ENCODE peak calls at places on chromosomes 2 and 18, in six cellular contexts. One of them, this sample, is unnamed.

GRCh38 chr18:38539373-38539772 is 973.8 kb upstream of the CELF4 start:
- DNase-seq in sigmoid colon: no peak
- DNase-seq in suprapubic skin: no peak
- DNase-seq in breast epithelium: no peak
- DNase-seq in stomach: no peak
- DNase-seq in lower leg skin: no peak
- DNase-seq in this sample: no peak

GRCh38 chr18:79047556-79048244 is 21.5 kb upstream of the ATP9B start:
- DNase-seq in sigmoid colon: no peak
- DNase-seq in suprapubic skin: no peak
- DNase-seq in breast epithelium: no peak
- DNase-seq in stomach: no peak
- DNase-seq in lower leg skin: no peak
- DNase-seq in this sample: no peak

GRCh38 chr2:112880696-112881095 is 30.3 kb upstream of the IL37 start:
- DNase-seq in sigmoid colon: no peak
- DNase-seq in suprapubic skin: no peak
- DNase-seq in breast epithelium: no peak
- DNase-seq in stomach: no peak
- DNase-seq in lower leg skin: no peak
- DNase-seq in this sample: no peak

GRCh38 chr18:24270937-24271380 is 126.7 kb downstream of the OSBPL1A start:
- DNase-seq in sigmoid colon: no peak
- DNase-seq in suprapubic skin: no peak
- DNase-seq in breast epithelium: no peak
- DNase-seq in stomach: no peak
- DNase-seq in lower leg skin: no peak
- DNase-seq in this sample: no peak

GRCh38 chr2:210286123-210286680 is 28.8 kb downstream of the MYL1 start:
- DNase-seq in sigmoid colon: no peak
- DNase-seq in suprapubic skin: no peak
- DNase-seq in breast epithelium: no peak
- DNase-seq in stomach: no peak
- DNase-seq in lower leg skin: no peak
- DNase-seq in this sample: no peak

GRCh38 chr2:5985551-5986229 is 293.5 kb downstream of the SOX11 start:
- DNase-seq in sigmoid colon: no peak
- DNase-seq in suprapubic skin: no peak
- DNase-seq in breast epithelium: no peak
- DNase-seq in stomach: no peak
- DNase-seq in lower leg skin: no peak
- DNase-seq in this sample: no peak

GRCh38 chr2:175135177-175135576 is 32.8 kb downstream of the ATF2 start:
- DNase-seq in sigmoid colon: no peak
- DNase-seq in suprapubic skin: no peak
- DNase-seq in breast epithelium: no peak
- DNase-seq in stomach: no peak
- DNase-seq in lower leg skin: no peak
- DNase-seq in this sample: no peak

GRCh38 chr2:112630268-112630667 is 15.5 kb upstream of the SLC20A1 start:
- DNase-seq in sigmoid colon: peak
- DNase-seq in suprapubic skin: peak
- DNase-seq in breast epithelium: no peak
- DNase-seq in stomach: no peak
- DNase-seq in lower leg skin: no peak
- DNase-seq in this sample: no peak

GRCh38 chr2:10170256-10170655 is 47.7 kb downstream of the RRM2 start:
- DNase-seq in sigmoid colon: no peak
- DNase-seq in suprapubic skin: no peak
- DNase-seq in breast epithelium: no peak
- DNase-seq in stomach: no peak
- DNase-seq in lower leg skin: no peak
- DNase-seq in this sample: peak

GRCh38 chr2:200382883-200383282 is 76.4 kb downstream of the SPATS2L start:
- DNase-seq in sigmoid colon: no peak
- DNase-seq in suprapubic skin: no peak
- DNase-seq in breast epithelium: no peak
- DNase-seq in stomach: no peak
- DNase-seq in lower leg skin: no peak
- DNase-seq in this sample: no peak

GRCh38 chr2:146415291-146415690 is 1429.5 kb upstream of the ACVR2A start:
- DNase-seq in sigmoid colon: no peak
- DNase-seq in suprapubic skin: no peak
- DNase-seq in breast epithelium: no peak
- DNase-seq in stomach: no peak
- DNase-seq in lower leg skin: no peak
- DNase-seq in this sample: no peak

GRCh38 chr18:10225300-10225699 is 229.1 kb upstream of the APCDD1 start:
- DNase-seq in sigmoid colon: no peak
- DNase-seq in suprapubic skin: no peak
- DNase-seq in breast epithelium: no peak
- DNase-seq in stomach: no peak
- DNase-seq in lower leg skin: no peak
- DNase-seq in this sample: no peak

GRCh38 chr2:153912798-153913396 is 41.2 kb downstream of the GALNT13 start:
- DNase-seq in sigmoid colon: no peak
- DNase-seq in suprapubic skin: no peak
- DNase-seq in breast epithelium: peak
- DNase-seq in stomach: no peak
- DNase-seq in lower leg skin: no peak
- DNase-seq in this sample: no peak

GRCh38 chr18:14919666-14920065 is 171.7 kb downstream of the ANKRD30B start:
- DNase-seq in sigmoid colon: no peak
- DNase-seq in suprapubic skin: peak
- DNase-seq in breast epithelium: no peak
- DNase-seq in stomach: peak
- DNase-seq in lower leg skin: no peak
- DNase-seq in this sample: no peak

GRCh38 chr2:208541982-208542464 is 135.4 kb downstream of the PTH2R start:
- DNase-seq in sigmoid colon: no peak
- DNase-seq in suprapubic skin: no peak
- DNase-seq in breast epithelium: no peak
- DNase-seq in stomach: no peak
- DNase-seq in lower leg skin: no peak
- DNase-seq in this sample: no peak

GRCh38 chr2:199488772-199489400 is 31.1 kb upstream of the SATB2 start:
- DNase-seq in sigmoid colon: no peak
- DNase-seq in suprapubic skin: no peak
- DNase-seq in breast epithelium: no peak
- DNase-seq in stomach: peak
- DNase-seq in lower leg skin: no peak
- DNase-seq in this sample: no peak

GRCh38 chr2:238302076-238302475 is 13.7 kb upstream of the PER2 start:
- DNase-seq in sigmoid colon: no peak
- DNase-seq in suprapubic skin: no peak
- DNase-seq in breast epithelium: no peak
- DNase-seq in stomach: no peak
- DNase-seq in lower leg skin: no peak
- DNase-seq in this sample: no peak

GRCh38 chr2:137826373-137827372 is 137.6 kb upstream of the HNMT start:
- DNase-seq in sigmoid colon: no peak
- DNase-seq in suprapubic skin: no peak
- DNase-seq in breast epithelium: no peak
- DNase-seq in stomach: no peak
- DNase-seq in lower leg skin: no peak
- DNase-seq in this sample: no peak

GRCh38 chr2:205270689-205271088 is 411.6 kb upstream of the NRP2 start:
- DNase-seq in sigmoid colon: no peak
- DNase-seq in suprapubic skin: no peak
- DNase-seq in breast epithelium: no peak
- DNase-seq in stomach: no peak
- DNase-seq in lower leg skin: no peak
- DNase-seq in this sample: no peak

GRCh38 chr2:60710707-60711106 is 45.4 kb upstream of the PAPOLG start:
- DNase-seq in sigmoid colon: peak
- DNase-seq in suprapubic skin: no peak
- DNase-seq in breast epithelium: no peak
- DNase-seq in stomach: no peak
- DNase-seq in lower leg skin: no peak
- DNase-seq in this sample: no peak

GRCh38 chr2:15302154-15302553 is 259.0 kb downstream of the NBAS start:
- DNase-seq in sigmoid colon: no peak
- DNase-seq in suprapubic skin: no peak
- DNase-seq in breast epithelium: no peak
- DNase-seq in stomach: no peak
- DNase-seq in lower leg skin: no peak
- DNase-seq in this sample: no peak

GRCh38 chr18:55442561-55442960 is 145.4 kb downstream of the TCF4 start:
- DNase-seq in sigmoid colon: no peak
- DNase-seq in suprapubic skin: no peak
- DNase-seq in breast epithelium: no peak
- DNase-seq in stomach: no peak
- DNase-seq in lower leg skin: no peak
- DNase-seq in this sample: no peak

GRCh38 chr2:42755161-42755900 is 8.6 kb downstream of the OXER1 start:
- DNase-seq in sigmoid colon: no peak
- DNase-seq in suprapubic skin: no peak
- DNase-seq in breast epithelium: no peak
- DNase-seq in stomach: no peak
- DNase-seq in lower leg skin: no peak
- DNase-seq in this sample: no peak

GRCh38 chr18:76721207-76721996 is 101.0 kb upstream of the ZNF236 start:
- DNase-seq in sigmoid colon: no peak
- DNase-seq in suprapubic skin: no peak
- DNase-seq in breast epithelium: no peak
- DNase-seq in stomach: no peak
- DNase-seq in lower leg skin: peak
- DNase-seq in this sample: no peak

GRCh38 chr2:46277470-46278190 is 19.6 kb upstream of the EPAS1 start:
- DNase-seq in sigmoid colon: no peak
- DNase-seq in suprapubic skin: no peak
- DNase-seq in breast epithelium: no peak
- DNase-seq in stomach: no peak
- DNase-seq in lower leg skin: peak
- DNase-seq in this sample: no peak

GRCh38 chr2:156541229-156541628 is 105.0 kb downstream of the GPD2 start:
- DNase-seq in sigmoid colon: no peak
- DNase-seq in suprapubic skin: no peak
- DNase-seq in breast epithelium: no peak
- DNase-seq in stomach: no peak
- DNase-seq in lower leg skin: no peak
- DNase-seq in this sample: no peak
- TF ChIP-seq CTCF in sigmoid colon: no peak
- TF ChIP-seq CTCF in suprapubic skin: no peak
- TF ChIP-seq CTCF in breast epithelium: no peak
- TF ChIP-seq CTCF in stomach: no peak
- TF ChIP-seq CTCF in lower leg skin: no peak
- TF ChIP-seq CTCF in this sample: no peak

GRCh38 chr2:163657257-163657656 is 78.6 kb downstream of the FIGN start:
- DNase-seq in sigmoid colon: no peak
- DNase-seq in suprapubic skin: no peak
- DNase-seq in breast epithelium: no peak
- DNase-seq in stomach: no peak
- DNase-seq in lower leg skin: no peak
- DNase-seq in this sample: no peak

GRCh38 chr2:163659224-163659623 is 76.6 kb downstream of the FIGN start:
- DNase-seq in sigmoid colon: no peak
- DNase-seq in suprapubic skin: no peak
- DNase-seq in breast epithelium: no peak
- DNase-seq in stomach: no peak
- DNase-seq in lower leg skin: no peak
- DNase-seq in this sample: no peak

GRCh38 chr2:163655672-163656071 is 80.1 kb downstream of the FIGN start:
- DNase-seq in sigmoid colon: no peak
- DNase-seq in suprapubic skin: no peak
- DNase-seq in breast epithelium: no peak
- DNase-seq in stomach: no peak
- DNase-seq in lower leg skin: no peak
- DNase-seq in this sample: no peak

GRCh38 chr2:163656622-163657021 is 79.2 kb downstream of the FIGN start:
- DNase-seq in sigmoid colon: no peak
- DNase-seq in suprapubic skin: no peak
- DNase-seq in breast epithelium: no peak
- DNase-seq in stomach: no peak
- DNase-seq in lower leg skin: no peak
- DNase-seq in this sample: no peak

GRCh38 chr2:163658556-163658955 is 77.3 kb downstream of the FIGN start:
- DNase-seq in sigmoid colon: no peak
- DNase-seq in suprapubic skin: no peak
- DNase-seq in breast epithelium: no peak
- DNase-seq in stomach: no peak
- DNase-seq in lower leg skin: no peak
- DNase-seq in this sample: no peak
- TF ChIP-seq POLR2A in sigmoid colon: no peak
- TF ChIP-seq POLR2A in suprapubic skin: no peak
- TF ChIP-seq POLR2A in breast epithelium: no peak
- TF ChIP-seq POLR2A in stomach: no peak
- TF ChIP-seq POLR2A in lower leg skin: no peak
- TF ChIP-seq POLR2A in this sample: no peak

GRCh38 chr2:134917219-134917957 is 1.2 kb upstream of the CCNT2 start:
- DNase-seq in sigmoid colon: no peak
- DNase-seq in suprapubic skin: no peak
- DNase-seq in breast epithelium: no peak
- DNase-seq in stomach: no peak
- DNase-seq in lower leg skin: peak
- DNase-seq in this sample: peak

GRCh38 chr2:134918518-134919359 is at the start of gene CCNT2:
- DNase-seq in sigmoid colon: peak
- DNase-seq in suprapubic skin: peak
- DNase-seq in breast epithelium: peak
- DNase-seq in stomach: peak
- DNase-seq in lower leg skin: peak
- DNase-seq in this sample: peak

GRCh38 chr2:134912406-134912805 is 6.2 kb upstream of the CCNT2 start:
- DNase-seq in sigmoid colon: no peak
- DNase-seq in suprapubic skin: no peak
- DNase-seq in breast epithelium: no peak
- DNase-seq in stomach: no peak
- DNase-seq in lower leg skin: no peak
- DNase-seq in this sample: no peak

GRCh38 chr2:134919360-134920210 is 963 bp downstream of the CCNT2 start:
- DNase-seq in sigmoid colon: peak
- DNase-seq in suprapubic skin: peak
- DNase-seq in breast epithelium: no peak
- DNase-seq in stomach: peak
- DNase-seq in lower leg skin: no peak
- DNase-seq in this sample: no peak

GRCh38 chr2:134917958-134918517 is 584 bp upstream of the CCNT2 start:
- DNase-seq in sigmoid colon: no peak
- DNase-seq in suprapubic skin: no peak
- DNase-seq in breast epithelium: no peak
- DNase-seq in stomach: peak
- DNase-seq in lower leg skin: no peak
- DNase-seq in this sample: no peak
- TF ChIP-seq CTCF in sigmoid colon: no peak
- TF ChIP-seq CTCF in suprapubic skin: peak
- TF ChIP-seq CTCF in breast epithelium: peak
- TF ChIP-seq CTCF in stomach: no peak
- TF ChIP-seq CTCF in lower leg skin: no peak
- TF ChIP-seq CTCF in this sample: peak

DNA sequence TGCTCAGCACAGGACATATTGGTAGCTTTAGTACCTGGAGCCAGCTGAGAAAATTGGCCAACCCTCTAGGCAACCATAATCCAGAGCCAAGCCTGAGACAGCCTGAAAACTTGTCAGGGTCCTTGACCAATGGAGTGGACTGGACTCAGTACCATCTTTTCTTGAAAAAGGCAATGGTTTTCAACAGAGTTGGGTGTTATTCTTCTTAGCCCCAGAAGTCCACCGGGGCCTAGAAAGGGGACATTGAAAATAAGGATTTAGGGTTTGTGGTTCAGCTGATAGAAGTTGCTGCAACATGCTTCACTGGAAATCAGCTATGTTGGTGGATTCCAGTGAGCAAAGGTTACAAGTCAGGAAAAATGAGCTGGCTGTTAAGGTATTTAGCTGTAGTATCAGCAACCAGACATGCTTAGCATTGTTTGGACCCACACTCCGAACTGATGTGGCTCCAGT is 22.1 kb upstream of the CNOT11 start:
- DNase-seq in sigmoid colon: no peak
- DNase-seq in suprapubic skin: no peak
- DNase-seq in breast epithelium: no peak
- DNase-seq in stomach: no peak
- DNase-seq in lower leg skin: peak
- DNase-seq in this sample: no peak
- TF ChIP-seq POLR2A in sigmoid colon: no peak
- TF ChIP-seq POLR2A in suprapubic skin: no peak
- TF ChIP-seq POLR2A in breast epithelium: no peak
- TF ChIP-seq POLR2A in stomach: no peak
- TF ChIP-seq POLR2A in lower leg skin: no peak
- TF ChIP-seq POLR2A in this sample: no peak

This sample was measured in uterus.